ENCODE peak calls at places on chromosome 21, in four cellular contexts. C is NT2/D1, S is D721Med, T is epithelial cell of esophagus. Z is an unnamed sample.

GRCh38 chr21:31358148-31358547 is 14.1 kb upstream of the TIAM1 start:
- DNase-seq in C (no peak), S (no peak), T (no peak), Z (no peak)

GRCh38 chr21:42983102-42983501 is 8.7 kb downstream of the PKNOX1 start:
- DNase-seq in C (no peak), S (no peak), T (no peak), Z (no peak)

GRCh38 chr21:39107739-39108138 is 75.5 kb downstream of the PSMG1 start:
- DNase-seq in C (no peak), S (no peak), T (no peak), Z (no peak)

GRCh38 chr21:28342229-28342810 is 650.4 kb downstream of the LTN1 start:
- DNase-seq in C (no peak), S (no peak), T (no peak), Z (no peak)

GRCh38 chr21:39504230-39504629 is 52.5 kb downstream of the SH3BGR start:
- DNase-seq in C (no peak), S (no peak), T (no peak), Z (no peak)

GRCh38 chr21:44535963-44536362 is 4.0 kb downstream of the KRTAP10-1 start:
- DNase-seq in C (no peak), S (no peak), T (no peak), Z (no peak)

GRCh38 chr21:39116761-39117425 is 66.4 kb downstream of the PSMG1 start:
- DNase-seq in C (no peak), S (no peak), T (no peak), Z (no peak)

GRCh38 chr21:38664315-38664714 is 141.4 kb upstream of the ETS2 start:
- DNase-seq in C (no peak), S (no peak), T (no peak), Z (no peak)

GRCh38 chr21:14968029-14968428 is 96.8 kb downstream of the NRIP1 start:
- DNase-seq in C (no peak), S (no peak), T (peak), Z (peak)

GRCh38 chr21:46124083-46124925 is 26.4 kb downstream of the COL6A2 start:
- DNase-seq in C (no peak), S (peak), T (no peak), Z (no peak)

GRCh38 chr21:42941696-42942085 is 16.3 kb upstream of the ERVH48-1 start:
- DNase-seq in C (no peak), S (no peak), T (peak), Z (no peak)

GRCh38 chr21:45505416-45506021 is 36.7 kb downstream of the SLC19A1 start:
- DNase-seq in C (no peak), S (no peak), T (no peak), Z (no peak)

GRCh38 chr21:45033791-45034555 is 40.4 kb upstream of the ADARB1 start:
- DNase-seq in C (no peak), S (no peak), T (no peak), Z (no peak)

GRCh38 chr21:30227633-30228404 is 11.9 kb upstream of the CLDN8 start:
- DNase-seq in C (no peak), S (no peak), T (peak), Z (peak)

GRCh38 chr21:37659874-37660273 is 256.4 kb downstream of the KCNJ6 start:
- DNase-seq in C (no peak), S (no peak), T (no peak), Z (no peak)

GRCh38 chr21:25039461-25040380 is 567.6 kb downstream of the MRPL39 start:
- DNase-seq in C (peak), S (no peak), T (no peak), Z (no peak)

GRCh38 chr21:41171210-41171609 is 3.2 kb downstream of the BACE2 start:
- DNase-seq in C (no peak), S (no peak), T (peak), Z (peak)

Z was measured in RWPE1.